ENCODE peak calls at places on chromosomes 7 and 10, in eight cellular contexts. B is mesenchymal stem cell; W is stimulated activated CD4-positive, alpha-beta T cell treated with anti-CD3 and anti-CD28 coated beads, Interleukin-2, amount 100 ng/mL, for 48 hours; K is HAP-1; L is islet precursor cell; T is adrenal gland; G is Ammon's horn; E is NCI-H1105 treated with DMSO at 0.1 percent for 48 hours. H is an unnamed sample.

GRCh38 chr7:30789334-30789711 is 18.1 kb downstream of the MINDY4 start:
- DNase-seq in K (no peak), G (no peak), W (no peak), E (no peak), B (peak), L (peak), T (no peak), H (no peak)

GRCh38 chr7:35314354-35314753 is 60.5 kb upstream of the TBX20 start:
- DNase-seq in G (no peak), W (no peak), E (no peak), T (no peak), B (no peak), K (no peak), L (no peak), H (no peak)

GRCh38 chr10:92047215-92047614 is 123.6 kb downstream of the BTAF1 start:
- DNase-seq in E (no peak), B (no peak), L (no peak), W (no peak), K (no peak), G (no peak), T (no peak), H (no peak)

GRCh38 chr7:148084138-148084537 is 506.4 kb upstream of the C7orf33 start:
- DNase-seq in K (peak), L (peak), E (peak), B (peak), T (peak), G (peak), W (peak), H (no peak)

GRCh38 chr10:8726087-8726486 is 671.6 kb downstream of the GATA3 start:
- DNase-seq in T (no peak), B (no peak), E (no peak), W (no peak), L (no peak), K (no peak), G (no peak), H (no peak)

GRCh38 chr10:31833753-31834152 is 94.9 kb downstream of the ARHGAP12 start:
- DNase-seq in K (no peak), B (no peak), W (no peak), T (no peak), L (no peak), G (no peak), E (no peak), H (no peak)

GRCh38 chr7:31478744-31479143 is 35.1 kb upstream of the ITPRID1 start:
- DNase-seq in L (no peak), K (no peak), W (no peak), G (peak), E (no peak), T (peak), B (no peak), H (no peak)

GRCh38 chr10:112797221-112797620 is 152.8 kb upstream of the TCF7L2 start:
- DNase-seq in W (no peak), B (no peak), K (no peak), G (no peak), E (no peak), T (no peak), L (peak), H (no peak)

GRCh38 chr10:58992830-58993460 is 183.5 kb upstream of the PHYHIPL start:
- DNase-seq in G (no peak), B (no peak), K (no peak), E (no peak), T (no peak), L (no peak), W (no peak), H (no peak)

GRCh38 chr7:123011766-123012369 is 16.4 kb upstream of the TAS2R16 start:
- DNase-seq in K (no peak), L (no peak), B (no peak), E (no peak), W (no peak), G (no peak), T (no peak), H (no peak)

H was measured in GM18507.